ENCODE peak calls at places on chromosomes 6 and 20, in five cellular contexts. W, H, D, C and P are unnamed samples.

GRCh38 chr6:149895702-149896310 is 2.1 kb downstream of the RAET1E start:
- DNase-seq in W (no peak), H (peak), D (no peak), C (no peak), P (no peak)

GRCh38 chr20:25053207-25054132 is 4.5 kb downstream of the ACSS1 start:
- DNase-seq in W (no peak), H (no peak), D (no peak), C (peak), P (peak)

GRCh38 chr6:38088010-38088409 is 268.5 kb downstream of the ZFAND3 start:
- DNase-seq in W (no peak), H (no peak), D (no peak), C (no peak), P (peak)

GRCh38 chr6:16205377-16206144 is 32.8 kb upstream of the GMPR start:
- DNase-seq in W (peak), H (no peak), D (no peak), C (peak), P (no peak)

GRCh38 chr20:49832632-49833327 is 20.2 kb downstream of the SLC9A8 start:
- DNase-seq in W (no peak), H (no peak), D (no peak), C (no peak), P (no peak)

GRCh38 chr6:19301980-19302379 is 535.2 kb upstream of the ID4 start:
- DNase-seq in W (no peak), H (no peak), D (no peak), C (no peak), P (no peak)

GRCh38 chr20:5531318-5532081 is 214.7 kb upstream of the PROKR2 start:
- DNase-seq in W (no peak), H (no peak), D (no peak), C (no peak), P (no peak)

GRCh38 chr6:154914288-154914687 is 80.8 kb upstream of the TIAM2 start:
- DNase-seq in W (no peak), H (no peak), D (no peak), C (no peak), P (no peak)

GRCh38 chr20:63553933-63554290 is at the start of gene FNDC11:
- DNase-seq in W (peak), H (no peak), D (peak), C (no peak), P (no peak)

GRCh38 chr20:37276494-37277252 is 12.8 kb upstream of the MANBAL start:
- DNase-seq in W (no peak), H (peak), D (no peak), C (peak), P (peak)

GRCh38 chr20:57698191-57698866 is 11.5 kb downstream of the PMEPA1 start:
- DNase-seq in W (no peak), H (peak), D (no peak), C (no peak), P (no peak)

GRCh38 chr6:53672232-53672631 is 6.7 kb upstream of the KLHL31 start:
- DNase-seq in W (no peak), H (no peak), D (no peak), C (no peak), P (no peak)

GRCh38 chr6:108591040-108591816 is 30.5 kb downstream of the FOXO3 start:
- DNase-seq in W (no peak), H (no peak), D (no peak), C (no peak), P (no peak)

GRCh38 chr6:86969573-86969972 is 32.2 kb downstream of the HTR1E start:
- DNase-seq in W (no peak), H (no peak), D (no peak), C (no peak), P (no peak)

GRCh38 chr20:24565952-24566351 is 96.5 kb downstream of the SYNDIG1 start:
- DNase-seq in W (no peak), H (no peak), D (no peak), C (no peak), P (no peak)

GRCh38 chr6:162922816-162923215 is 195.0 kb downstream of the PACRG start:
- DNase-seq in W (no peak), H (no peak), D (no peak), C (no peak), P (no peak)

GRCh38 chr6:46217671-46218131 is 46.9 kb upstream of the ENPP5 start:
- DNase-seq in W (no peak), H (peak), D (no peak), C (no peak), P (peak)

GRCh38 chr20:57106030-57106682 is 160.3 kb downstream of the BMP7 start:
- DNase-seq in W (no peak), H (no peak), D (no peak), C (no peak), P (no peak)

GRCh38 chr20:25022680-25023079 is 30.1 kb upstream of the APMAP start:
- DNase-seq in W (no peak), H (no peak), D (no peak), C (no peak), P (no peak)

GRCh38 chr6:25351485-25351884 is 72.3 kb downstream of the CARMIL1 start:
- DNase-seq in W (no peak), H (no peak), D (no peak), C (no peak), P (no peak)

GRCh38 chr20:33622705-33623390 is 39.3 kb upstream of the C20orf144 start:
- DNase-seq in W (no peak), H (no peak), D (no peak), C (no peak), P (no peak)

GRCh38 chr6:84137051-84137375 is 90.4 kb downstream of the CEP162 start:
- DNase-seq in W (no peak), H (no peak), D (no peak), C (peak), P (no peak)

GRCh38 chr6:111461860-111462259 is 21.2 kb downstream of the REV3L start:
- DNase-seq in W (no peak), H (no peak), D (no peak), C (no peak), P (no peak)